ENCODE peak calls at places on chromosomes 4 and X, in eight cellular contexts. C, M, K, Q, V, G, F and B are unnamed samples.
A peak's percentile ranks its signal among the peaks of the same experiment; 100 is the strongest.

GRCh38 chr4:92182006-92182735 is 121.6 kb upstream of the GRID2 start:
- DNase-seq in C (no peak), M (no peak), K (no peak), Q (no peak), V (no peak), G (no peak), F (no peak), B (no peak)

GRCh38 chrX:110320588-110320987 is 2.7 kb upstream of the AMMECR1 start:
- DNase-seq in C (no peak), M (no peak), K (no peak), Q (no peak), V (no peak), G (no peak), F (no peak), B (no peak)

GRCh38 chr4:3255611-3256186 is 6.7 kb downstream of the MSANTD1 start:
- DNase-seq in C (peak; percentile 44), M (no peak), K (no peak), Q (no peak), V (peak; percentile 10), G (no peak), F (no peak), B (no peak)

GRCh38 chrX:7448123-7448522 is 300.2 kb upstream of the PUDP start:
- DNase-seq in C (no peak), M (no peak), K (no peak), Q (no peak), V (no peak), G (no peak), F (no peak), B (no peak)

GRCh38 chr4:610411-611261 is 14.7 kb upstream of the PDE6B start:
- DNase-seq in C (no peak), M (no peak), K (no peak), Q (peak; percentile 21), V (no peak), G (peak; percentile 76), F (no peak), B (peak; percentile 48)

GRCh38 chrX:153494541-153495361 is at the start of gene BGN:
- DNase-seq in C (no peak), M (no peak), K (no peak), Q (no peak), V (no peak), G (peak; percentile 34), F (no peak), B (peak; percentile 63)

GRCh38 chr4:98484031-98484430 is 174.4 kb downstream of the TSPAN5 start:
- DNase-seq in C (no peak), M (no peak), K (no peak), Q (no peak), V (no peak), G (peak; percentile 41), F (no peak), B (no peak)

GRCh38 chrX:54413753-54414152 is 26.5 kb upstream of the TSR2 start:
- DNase-seq in C (no peak), M (no peak), K (no peak), Q (no peak), V (no peak), G (peak; percentile 29), F (no peak), B (peak; percentile 1)

GRCh38 chr4:35934370-35934981 is 309.8 kb downstream of the ARAP2 start:
- DNase-seq in C (no peak), M (no peak), K (no peak), Q (no peak), V (no peak), G (peak; percentile 23), F (no peak), B (peak; percentile 64)

GRCh38 chrX:29962061-29962460 is 253.3 kb upstream of the MAGEB2 start:
- DNase-seq in C (no peak), M (no peak), K (no peak), Q (no peak), V (no peak), G (no peak), F (no peak), B (no peak)

GRCh38 chr4:139333046-139333445 is 30.8 kb upstream of the NDUFC1 start:
- DNase-seq in C (no peak), M (no peak), K (no peak), Q (no peak), V (no peak), G (no peak), F (no peak), B (no peak)

GRCh38 chrX:115650916-115651315 is 89.9 kb downstream of the PLS3 start:
- DNase-seq in C (no peak), M (no peak), K (no peak), Q (no peak), V (no peak), G (peak; percentile 56), F (no peak), B (peak; percentile 80)

GRCh38 chr4:87209182-87209581 is 11.2 kb downstream of the KLHL8 start:
- DNase-seq in C (no peak), M (no peak), K (no peak), Q (no peak), V (no peak), G (no peak), F (no peak), B (no peak)

GRCh38 chr4:6493668-6494304 is 21.4 kb upstream of the PPP2R2C start:
- DNase-seq in C (no peak), M (no peak), K (no peak), Q (peak; percentile 2), V (no peak), G (no peak), F (no peak), B (peak; percentile 16)

GRCh38 chr4:37682701-37683401 is 3.3 kb downstream of the RELL1 start:
- DNase-seq in C (peak; percentile 47), M (no peak), K (no peak), Q (no peak), V (no peak), G (no peak), F (no peak), B (no peak)

GRCh38 chr4:169611157-169611556 is 1.2 kb downstream of the NEK1 start:
- DNase-seq in C (no peak), M (no peak), K (no peak), Q (no peak), V (no peak), G (no peak), F (no peak), B (peak; percentile 32)

GRCh38 chr4:76952631-76953587 is 3.4 kb downstream of the SEPTIN11 start:
- DNase-seq in C (no peak), M (no peak), K (no peak), Q (no peak), V (no peak), G (peak; percentile 65), F (no peak), B (peak; percentile 51)

GRCh38 chr4:129515356-129515755 is 419.4 kb downstream of the C4orf33 start:
- DNase-seq in C (no peak), M (no peak), K (no peak), Q (no peak), V (no peak), G (no peak), F (no peak), B (no peak)

GRCh38 chr4:111028829-111029228 is 406.0 kb upstream of the PITX2 start:
- DNase-seq in C (no peak), M (no peak), K (no peak), Q (no peak), V (no peak), G (peak; percentile 7), F (no peak), B (peak; percentile 13)

GRCh38 chr4:81343536-81343935 is 128.2 kb downstream of the RASGEF1B start:
- DNase-seq in C (no peak), M (no peak), K (no peak), Q (no peak), V (no peak), G (no peak), F (no peak), B (no peak)

GRCh38 chrX:45803383-45803921 is 602.8 kb upstream of the DIPK2B start:
- DNase-seq in C (no peak), M (no peak), K (no peak), Q (peak; percentile 91), V (no peak), G (peak; percentile 97), F (no peak), B (peak; percentile 73)